ENCODE peak calls at places on chromosomes 13 and 19, in four cellular contexts. One of them, this sample, is unnamed.

GRCh38 chr19:30719991-30720329 is 347.8 kb downstream of the ZNF536 start:
- DNase-seq in lower leg skin: peak
- DNase-seq in mucosa of descending colon: no peak
- DNase-seq in uterus: peak
- DNase-seq in this sample: no peak

GRCh38 chr19:383922-384800 is 24.8 kb downstream of the C2CD4C start:
- DNase-seq in uterus: no peak
- DNase-seq in mucosa of descending colon: no peak
- DNase-seq in lower leg skin: peak
- DNase-seq in this sample: no peak

GRCh38 chr13:32491028-32491427 is 47.6 kb downstream of the N4BP2L2 start:
- DNase-seq in uterus: no peak
- DNase-seq in lower leg skin: no peak
- DNase-seq in mucosa of descending colon: no peak
- DNase-seq in this sample: no peak

GRCh38 chr19:47511681-47512080 is 3.2 kb downstream of the NAPA start:
- DNase-seq in lower leg skin: no peak
- DNase-seq in mucosa of descending colon: no peak
- DNase-seq in uterus: peak
- DNase-seq in this sample: no peak

GRCh38 chr19:11018179-11018578 is 57.3 kb downstream of the SMARCA4 start:
- DNase-seq in uterus: peak
- DNase-seq in lower leg skin: no peak
- DNase-seq in mucosa of descending colon: no peak
- DNase-seq in this sample: no peak

GRCh38 chr19:54172413-54172763 is 572 bp downstream of the TMC4 start:
- DNase-seq in mucosa of descending colon: peak
- DNase-seq in lower leg skin: no peak
- DNase-seq in uterus: no peak
- DNase-seq in this sample: no peak

GRCh38 chr19:11861301-11861700 is 12.8 kb downstream of the ZNF439 start:
- DNase-seq in uterus: no peak
- DNase-seq in mucosa of descending colon: no peak
- DNase-seq in lower leg skin: no peak
- DNase-seq in this sample: no peak

GRCh38 chr13:66530686-66531085 is 699.5 kb downstream of the PCDH9 start:
- DNase-seq in mucosa of descending colon: no peak
- DNase-seq in lower leg skin: no peak
- DNase-seq in uterus: no peak
- DNase-seq in this sample: no peak

GRCh38 chr13:76336889-76337844 is 549.0 kb downstream of the KCTD12 start:
- DNase-seq in uterus: no peak
- DNase-seq in lower leg skin: no peak
- DNase-seq in mucosa of descending colon: no peak
- DNase-seq in this sample: no peak

GRCh38 chr13:46683879-46684278 is 113.1 kb downstream of the ESD start:
- DNase-seq in lower leg skin: no peak
- DNase-seq in uterus: no peak
- DNase-seq in mucosa of descending colon: no peak
- DNase-seq in this sample: no peak

GRCh38 chr13:46676378-46676725 is 120.6 kb downstream of the ESD start:
- DNase-seq in lower leg skin: no peak
- DNase-seq in mucosa of descending colon: no peak
- DNase-seq in uterus: no peak
- DNase-seq in this sample: no peak

GRCh38 chr13:46682015-46682414 is 114.9 kb downstream of the ESD start:
- DNase-seq in lower leg skin: no peak
- DNase-seq in mucosa of descending colon: no peak
- DNase-seq in uterus: no peak
- DNase-seq in this sample: no peak

GRCh38 chr13:46675016-46675415 is 121.9 kb downstream of the ESD start:
- DNase-seq in uterus: no peak
- DNase-seq in lower leg skin: no peak
- DNase-seq in mucosa of descending colon: no peak
- DNase-seq in this sample: no peak

DNA sequence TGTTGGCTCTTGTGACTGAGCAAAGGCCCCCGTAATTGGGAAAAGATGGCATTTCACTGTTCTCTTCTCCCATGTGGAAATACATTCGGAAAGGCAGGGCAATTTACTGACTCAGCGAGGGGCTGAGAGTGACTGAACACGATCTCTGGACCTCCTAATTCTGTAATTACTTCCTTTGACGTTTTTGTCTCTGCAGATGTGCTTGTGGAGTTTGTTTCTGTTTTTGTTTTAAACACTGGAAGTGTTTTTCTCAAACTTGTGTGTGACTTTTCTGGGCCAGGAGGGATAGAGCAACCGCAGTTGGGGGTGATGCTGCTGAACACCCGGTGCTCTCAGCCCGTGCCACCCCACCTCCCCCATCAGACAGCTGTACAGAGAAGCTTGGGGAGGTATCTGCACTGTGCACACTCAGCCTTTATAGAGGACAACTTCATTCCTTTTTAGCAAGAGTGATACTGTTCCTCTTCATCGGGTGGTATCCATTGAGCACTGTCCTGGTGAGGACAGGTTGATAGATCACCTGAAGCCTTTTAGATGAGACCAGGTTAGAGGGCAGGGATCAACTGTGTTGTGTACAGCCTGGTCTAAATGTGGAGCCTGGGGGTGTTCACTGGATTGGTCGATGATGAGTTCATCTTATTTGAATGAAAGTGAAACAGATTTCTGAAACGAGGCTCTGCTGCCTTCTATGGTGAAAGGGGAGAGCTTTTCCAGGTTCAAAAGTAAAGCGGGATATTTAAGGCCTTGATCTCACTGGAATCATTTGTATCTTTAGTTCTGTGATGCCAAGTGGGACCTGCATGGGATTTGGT is 117.4 kb downstream of the ESD start:
- DNase-seq in uterus: peak
- DNase-seq in mucosa of descending colon: no peak
- DNase-seq in lower leg skin: no peak
- DNase-seq in this sample: no peak
- TF ChIP-seq CTCF in uterus: no peak
- TF ChIP-seq CTCF in mucosa of descending colon: no peak
- TF ChIP-seq CTCF in lower leg skin: no peak
- TF ChIP-seq CTCF in this sample: peak

DNA sequence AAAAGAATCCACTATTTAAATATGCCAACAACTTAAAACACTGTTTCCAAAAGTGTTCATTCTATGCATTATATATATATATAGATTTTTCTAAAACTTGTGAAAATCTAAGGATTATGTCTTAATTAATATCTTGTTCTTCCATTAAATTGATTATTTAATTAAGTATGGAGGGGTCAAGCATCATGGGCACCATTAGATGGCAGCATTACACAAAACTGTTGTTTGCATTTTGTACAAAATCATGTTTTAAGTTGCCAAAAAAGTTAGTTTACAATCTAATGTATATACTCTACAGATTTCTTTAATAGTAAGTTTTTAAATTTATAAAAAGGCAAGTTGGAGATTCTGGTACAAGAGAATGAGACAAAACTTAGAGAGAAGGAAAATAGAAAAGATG is 213.2 kb upstream of the EDNRB start:
- DNase-seq in uterus: no peak
- DNase-seq in mucosa of descending colon: no peak
- DNase-seq in lower leg skin: no peak
- DNase-seq in this sample: no peak
- TF ChIP-seq CTCF in uterus: no peak
- TF ChIP-seq CTCF in mucosa of descending colon: no peak
- TF ChIP-seq CTCF in lower leg skin: no peak
- TF ChIP-seq CTCF in this sample: peak

DNA sequence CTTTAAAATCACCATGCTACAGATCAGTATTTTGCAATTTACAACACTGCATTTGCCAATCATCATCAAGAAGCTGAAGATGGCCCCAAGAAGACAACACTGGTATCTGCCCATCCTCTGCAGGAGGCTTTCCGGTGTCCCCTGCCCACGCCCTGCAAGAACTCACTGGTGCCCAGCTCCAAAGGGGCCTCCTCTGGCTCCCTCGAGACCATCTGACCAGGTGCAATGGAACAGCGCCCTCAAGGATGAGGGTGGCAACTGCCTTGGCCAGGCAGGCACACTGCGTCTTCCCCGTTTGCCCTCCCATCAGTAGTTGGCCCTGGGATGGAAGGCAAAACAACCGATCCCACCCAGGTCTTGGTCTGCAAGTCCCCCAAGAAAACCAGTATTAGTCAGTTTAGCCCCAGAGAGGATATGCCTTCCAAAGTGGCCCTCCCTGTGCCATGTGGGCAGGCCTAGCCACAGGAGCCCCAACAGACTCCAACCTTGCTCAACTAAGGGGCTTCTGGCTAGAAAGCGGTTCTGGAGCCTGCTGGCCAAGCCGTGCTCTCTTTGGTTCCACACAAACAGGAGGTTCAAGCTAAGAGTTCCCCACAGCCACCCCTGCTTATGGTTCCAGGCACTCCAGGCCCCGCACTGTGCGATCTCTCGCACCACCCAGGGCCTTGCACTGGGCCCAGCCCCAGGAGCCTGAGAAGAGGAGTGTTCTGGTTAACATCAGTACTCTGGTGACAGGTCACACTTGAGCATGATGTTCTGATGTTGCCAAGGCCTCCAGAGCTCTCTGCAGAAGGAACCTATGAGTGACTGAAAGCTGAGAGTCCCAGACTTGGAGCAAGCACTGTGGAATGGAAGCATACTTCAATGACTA is 4.7 kb downstream of the PCID2 start:
- DNase-seq in mucosa of descending colon: no peak
- DNase-seq in lower leg skin: no peak
- DNase-seq in uterus: no peak
- DNase-seq in this sample: peak
- TF ChIP-seq CTCF in mucosa of descending colon: no peak
- TF ChIP-seq CTCF in lower leg skin: no peak
- TF ChIP-seq CTCF in uterus: no peak
- TF ChIP-seq CTCF in this sample: no peak

DNA sequence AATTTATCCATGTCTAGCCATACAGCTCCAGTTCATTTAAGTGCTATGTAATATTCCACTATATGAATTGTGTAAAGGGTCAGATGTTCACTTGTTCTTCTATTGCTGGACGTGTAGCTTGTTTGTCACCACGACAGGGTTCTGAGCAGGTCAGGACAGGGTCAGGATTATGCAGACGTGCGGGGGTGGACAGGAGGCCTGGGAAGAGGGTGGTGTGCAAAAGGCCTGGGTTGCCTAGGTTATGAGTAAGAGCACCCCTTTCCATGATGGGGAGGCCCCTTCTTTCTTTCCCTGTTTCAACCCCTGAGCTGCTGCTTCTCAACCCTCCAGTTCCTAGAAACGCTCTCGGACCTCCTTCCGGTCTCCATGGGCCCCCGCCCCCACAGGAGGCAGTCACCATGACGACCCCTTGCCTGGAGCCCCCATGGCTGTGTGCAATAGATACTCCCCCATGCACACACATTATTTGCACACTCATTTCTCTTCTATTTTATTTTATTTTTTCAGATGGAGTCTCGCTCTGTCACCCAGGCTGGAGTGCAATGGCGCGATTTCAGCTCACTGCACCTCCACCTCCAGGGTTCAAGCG is 2.0 kb downstream of the EXOC3L2 start:
- DNase-seq in mucosa of descending colon: no peak
- DNase-seq in lower leg skin: no peak
- DNase-seq in uterus: no peak
- DNase-seq in this sample: no peak
- TF ChIP-seq CTCF in mucosa of descending colon: no peak
- TF ChIP-seq CTCF in lower leg skin: no peak
- TF ChIP-seq CTCF in uterus: no peak
- TF ChIP-seq CTCF in this sample: no peak

GRCh38 chr19:40192758-40193586 is 1.7 kb downstream of the MAP3K10 start:
- DNase-seq in mucosa of descending colon: no peak
- DNase-seq in lower leg skin: no peak
- DNase-seq in uterus: no peak
- DNase-seq in this sample: no peak

GRCh38 chr19:40190891-40191835 is at the start of gene MAP3K10:
- DNase-seq in mucosa of descending colon: peak
- DNase-seq in lower leg skin: peak
- DNase-seq in uterus: peak
- DNase-seq in this sample: peak

GRCh38 chr19:40193587-40193849 is 2.3 kb downstream of the MAP3K10 start:
- DNase-seq in lower leg skin: no peak
- DNase-seq in uterus: no peak
- DNase-seq in mucosa of descending colon: no peak
- DNase-seq in this sample: no peak

GRCh38 chr19:40191836-40192646 is 815 bp downstream of the MAP3K10 start:
- DNase-seq in mucosa of descending colon: peak
- DNase-seq in lower leg skin: no peak
- DNase-seq in uterus: no peak
- DNase-seq in this sample: no peak
- TF ChIP-seq CTCF in mucosa of descending colon: no peak
- TF ChIP-seq CTCF in lower leg skin: no peak
- TF ChIP-seq CTCF in uterus: no peak
- TF ChIP-seq CTCF in this sample: no peak

GRCh38 chr13:111460548-111461444 is 140.4 kb downstream of the TEX29 start:
- DNase-seq in mucosa of descending colon: no peak
- DNase-seq in uterus: no peak
- DNase-seq in lower leg skin: peak
- DNase-seq in this sample: no peak
- TF ChIP-seq CTCF in mucosa of descending colon: no peak
- TF ChIP-seq CTCF in uterus: no peak
- TF ChIP-seq CTCF in lower leg skin: no peak
- TF ChIP-seq CTCF in this sample: peak